ENCODE peak calls at places on chromosomes 6 and 20, in ten cellular contexts. A is GM04503; G is AML-193; S is HEK293T; U is T-cell; F is RPMI8226; R is anterior cingulate cortex; X is CD8-positive, alpha-beta T cell; E is hypothalamus; L is stimulated activated CD8-positive, alpha-beta memory T cell treated with anti-CD3 and anti-CD28 coated beads, Interleukin-7, amount 100 ng/mL, for 1 hour. T is an unnamed sample.

GRCh38 chr6:169959129-169960002 is 207.9 kb downstream of the ERMARD start:
- DNase-seq in A (no peak), G (no peak), S (no peak), U (peak), F (peak), R (no peak), X (peak), E (no peak), L (no peak), T (peak)

GRCh38 chr6:44775121-44775520 is 387.6 kb downstream of the CDC5L start:
- DNase-seq in A (no peak), G (no peak), S (no peak), U (no peak), F (no peak), R (no peak), X (no peak), E (no peak), L (no peak), T (no peak)

GRCh38 chr6:80742481-80742880 is 636.0 kb downstream of the BCKDHB start:
- DNase-seq in A (peak), G (peak), S (peak), U (no peak), F (peak), R (no peak), X (no peak), E (no peak), L (no peak), T (no peak)

GRCh38 chr6:35786272-35786671 is 5.5 kb downstream of the CLPSL1 start:
- DNase-seq in A (no peak), G (no peak), S (no peak), U (no peak), F (no peak), R (no peak), X (no peak), E (no peak), L (no peak), T (no peak)

GRCh38 chr20:3630429-3630828 is 32.8 kb downstream of the GFRA4 start:
- DNase-seq in A (no peak), G (no peak), S (no peak), U (no peak), F (no peak), R (no peak), X (no peak), E (no peak), L (no peak), T (no peak)

GRCh38 chr20:61934716-61935530 is 130.8 kb downstream of the TAF4 start:
- DNase-seq in A (peak), G (no peak), S (no peak), U (no peak), F (no peak), R (no peak), X (no peak), E (no peak), L (no peak), T (no peak)

GRCh38 chr6:164014716-164015484 is 600.4 kb downstream of the QKI start:
- DNase-seq in A (no peak), G (no peak), S (no peak), U (no peak), F (no peak), R (no peak), X (no peak), E (no peak), L (no peak), T (no peak)

GRCh38 chr20:32019156-32019510 is 8.9 kb downstream of the CCM2L start:
- DNase-seq in A (no peak), G (no peak), S (peak), U (no peak), F (no peak), R (no peak), X (no peak), E (no peak), L (no peak), T (no peak)

GRCh38 chr6:44012078-44012493 is 115.2 kb downstream of the MRPL14 start:
- DNase-seq in A (peak), G (peak), S (no peak), U (no peak), F (no peak), R (no peak), X (no peak), E (no peak), L (no peak), T (no peak)

GRCh38 chr20:17612287-17612974 is 42.6 kb downstream of the DSTN start:
- DNase-seq in A (no peak), G (no peak), S (no peak), U (peak), F (no peak), R (no peak), X (peak), E (no peak), L (peak), T (no peak)

GRCh38 chr6:136225496-136225895 is 24.6 kb downstream of the MTFR2 start:
- DNase-seq in A (no peak), G (no peak), S (no peak), U (no peak), F (no peak), R (no peak), X (no peak), E (no peak), L (no peak), T (no peak)

GRCh38 chr6:7542065-7542877 is 800 bp downstream of the DSP start:
- DNase-seq in A (no peak), G (no peak), S (peak), U (no peak), F (peak), R (no peak), X (no peak), E (no peak), L (no peak), T (peak)

GRCh38 chr6:137705166-137706064 is 161.6 kb upstream of the TNFAIP3 start:
- DNase-seq in A (no peak), G (peak), S (peak), U (peak), F (peak), R (no peak), X (peak), E (no peak), L (peak), T (peak)

GRCh38 chr6:111992851-111993250 is 61.1 kb upstream of the CCN6 start:
- DNase-seq in A (no peak), G (no peak), S (no peak), U (peak), F (no peak), R (no peak), X (peak), E (no peak), L (no peak), T (no peak)

GRCh38 chr6:3522561-3523287 is 65.9 kb upstream of the SLC22A23 start:
- DNase-seq in A (peak), G (no peak), S (no peak), U (no peak), F (no peak), R (no peak), X (no peak), E (no peak), L (no peak), T (no peak)

GRCh38 chr20:5361176-5361575 is 44.4 kb upstream of the PROKR2 start:
- DNase-seq in A (no peak), G (no peak), S (no peak), U (no peak), F (no peak), R (no peak), X (no peak), E (no peak), L (no peak), T (no peak)

GRCh38 chr20:54105653-54106052 is 35.3 kb upstream of the BCAS1 start:
- DNase-seq in A (no peak), G (no peak), S (no peak), U (no peak), F (no peak), R (no peak), X (no peak), E (no peak), L (no peak), T (no peak)

GRCh38 chr20:62150236-62150575 is 6.6 kb downstream of the SS18L1 start:
- DNase-seq in A (no peak), G (no peak), S (no peak), U (no peak), F (no peak), R (no peak), X (no peak), E (no peak), L (no peak), T (no peak)

GRCh38 chr6:109690373-109690739 is 646 bp downstream of the AK9 start:
- DNase-seq in A (no peak), G (peak), S (peak), U (peak), F (peak), R (peak), X (peak), E (peak), L (no peak), T (peak)

GRCh38 chr6:160510199-160510598 is 153.9 kb downstream of the LPA start:
- DNase-seq in A (no peak), G (no peak), S (no peak), U (no peak), F (no peak), R (no peak), X (no peak), E (no peak), L (no peak), T (no peak)